ENCODE peak calls at places on chromosomes 16 and 17, in four cellular contexts. One of them, this sample, is unnamed.

GRCh38 chr17:19306160-19307111 is 56.1 kb downstream of the B9D1 start:
- DNase-seq in ovary: no peak
- DNase-seq in CD4-positive, CD25-positive, alpha-beta regulatory T cell: peak; percentile 88
- DNase-seq in cardiac muscle cell: no peak
- DNase-seq in this sample: peak; percentile 15

GRCh38 chr17:31869031-31869430 is 10.0 kb upstream of the COPRS start:
- DNase-seq in ovary: no peak
- DNase-seq in cardiac muscle cell: no peak
- DNase-seq in CD4-positive, CD25-positive, alpha-beta regulatory T cell: no peak
- DNase-seq in this sample: no peak

GRCh38 chr17:12911241-12911640 is 106.6 kb downstream of the ELAC2 start:
- DNase-seq in CD4-positive, CD25-positive, alpha-beta regulatory T cell: no peak
- DNase-seq in cardiac muscle cell: peak; percentile 74
- DNase-seq in ovary: no peak
- DNase-seq in this sample: no peak

GRCh38 chr16:85055503-85056210 is 28.1 kb downstream of the KIAA0513 start:
- DNase-seq in cardiac muscle cell: peak; percentile 72
- DNase-seq in ovary: no peak
- DNase-seq in CD4-positive, CD25-positive, alpha-beta regulatory T cell: peak; percentile 88
- DNase-seq in this sample: no peak

GRCh38 chr17:27315322-27315721 is 21.4 kb downstream of the WSB1 start:
- DNase-seq in CD4-positive, CD25-positive, alpha-beta regulatory T cell: no peak
- DNase-seq in cardiac muscle cell: peak; percentile 91
- DNase-seq in ovary: peak; percentile 85
- DNase-seq in this sample: no peak

GRCh38 chr16:69495821-69496220 is 69.9 kb upstream of the NFAT5 start:
- DNase-seq in cardiac muscle cell: no peak
- DNase-seq in ovary: no peak
- DNase-seq in CD4-positive, CD25-positive, alpha-beta regulatory T cell: no peak
- DNase-seq in this sample: no peak

GRCh38 chr17:50146927-50147640 is 3.4 kb downstream of the PPP1R9B start:
- DNase-seq in cardiac muscle cell: no peak
- DNase-seq in ovary: no peak
- DNase-seq in CD4-positive, CD25-positive, alpha-beta regulatory T cell: no peak
- DNase-seq in this sample: no peak

GRCh38 chr16:937311-937710 is 33.5 kb downstream of the LMF1 start:
- DNase-seq in cardiac muscle cell: no peak
- DNase-seq in CD4-positive, CD25-positive, alpha-beta regulatory T cell: no peak
- DNase-seq in ovary: no peak
- DNase-seq in this sample: no peak

GRCh38 chr17:64599187-64599676 is 62.9 kb downstream of the SMURF2 start:
- DNase-seq in ovary: no peak
- DNase-seq in cardiac muscle cell: no peak
- DNase-seq in CD4-positive, CD25-positive, alpha-beta regulatory T cell: peak; percentile 59
- DNase-seq in this sample: peak; percentile 35

GRCh38 chr16:24775455-24775854 is 46.0 kb downstream of the TNRC6A start:
- DNase-seq in ovary: no peak
- DNase-seq in CD4-positive, CD25-positive, alpha-beta regulatory T cell: no peak
- DNase-seq in cardiac muscle cell: peak; percentile 69
- DNase-seq in this sample: no peak

DNA sequence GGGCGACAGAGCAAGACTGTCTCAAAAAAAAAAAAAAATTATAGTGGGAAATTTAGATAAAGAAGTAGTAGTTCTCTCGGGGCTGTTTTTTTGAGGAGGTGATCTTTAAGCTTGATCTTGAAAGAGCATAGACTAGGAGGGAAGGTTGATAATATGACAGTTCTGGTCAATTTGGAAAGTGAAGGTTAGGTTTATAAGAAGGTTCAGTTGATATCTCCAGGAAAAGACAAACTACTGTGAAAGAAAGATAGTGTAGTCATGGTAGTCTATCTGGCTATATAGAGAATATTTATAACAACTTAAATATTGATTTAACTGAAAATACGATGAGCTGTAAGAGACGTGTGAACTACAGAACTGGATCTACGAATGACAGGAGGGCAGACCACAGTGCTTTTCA is 3.1 kb downstream of the ATF7IP2 start:
- DNase-seq in cardiac muscle cell: no peak
- DNase-seq in ovary: no peak
- DNase-seq in CD4-positive, CD25-positive, alpha-beta regulatory T cell: no peak
- DNase-seq in this sample: no peak
- H3K9me3 ChIP-seq in cardiac muscle cell: no peaks in the 10 kb centered on the region
- H3K9me3 ChIP-seq in ovary: no peaks in the 10 kb centered on the region
- H3K9me3 ChIP-seq in CD4-positive, CD25-positive, alpha-beta regulatory T cell: no peaks in the 10 kb centered on the region
- H3K9me3 ChIP-seq in this sample: no peaks in the 10 kb centered on the region

GRCh38 chr17:10081571-10082169 is 116.7 kb downstream of the GAS7 start:
- DNase-seq in ovary: no peak
- DNase-seq in CD4-positive, CD25-positive, alpha-beta regulatory T cell: no peak
- DNase-seq in cardiac muscle cell: no peak
- DNase-seq in this sample: no peak
- H3K9me3 ChIP-seq in ovary: no peaks in the 10 kb centered on the region
- H3K9me3 ChIP-seq in CD4-positive, CD25-positive, alpha-beta regulatory T cell: no peaks in the 10 kb centered on the region
- H3K9me3 ChIP-seq in cardiac muscle cell: no peaks in the 10 kb centered on the region
- H3K9me3 ChIP-seq in this sample: no peaks in the 10 kb centered on the region

DNA sequence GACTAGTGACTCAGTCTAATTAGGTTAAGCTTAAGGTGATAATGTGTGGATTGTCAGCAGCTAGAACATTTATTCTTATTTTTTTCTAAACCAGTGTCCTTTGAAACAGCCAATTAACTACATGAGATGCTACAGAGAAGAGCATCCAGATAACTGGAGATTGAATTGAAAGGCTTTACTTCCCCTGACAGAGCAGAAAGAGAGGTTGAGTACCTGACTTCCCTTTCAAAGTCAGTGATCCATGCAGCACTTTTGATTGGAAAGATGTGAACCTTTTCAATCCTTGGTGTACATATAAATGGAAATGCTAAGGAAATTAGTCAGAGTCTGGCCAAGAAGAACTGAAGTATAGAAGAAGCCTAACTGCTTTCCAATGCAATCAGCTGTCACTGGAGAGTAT is 653.8 kb downstream of the CDH8 start:
- DNase-seq in cardiac muscle cell: no peak
- DNase-seq in CD4-positive, CD25-positive, alpha-beta regulatory T cell: no peak
- DNase-seq in ovary: no peak
- DNase-seq in this sample: no peak
- H3K9me3 ChIP-seq in cardiac muscle cell: no peaks in the 10 kb centered on the region
- H3K9me3 ChIP-seq in CD4-positive, CD25-positive, alpha-beta regulatory T cell: peaks cover 17% of the 10 kb centered on the region
- H3K9me3 ChIP-seq in ovary: no peaks in the 10 kb centered on the region
- H3K9me3 ChIP-seq in this sample: no peaks in the 10 kb centered on the region

DNA sequence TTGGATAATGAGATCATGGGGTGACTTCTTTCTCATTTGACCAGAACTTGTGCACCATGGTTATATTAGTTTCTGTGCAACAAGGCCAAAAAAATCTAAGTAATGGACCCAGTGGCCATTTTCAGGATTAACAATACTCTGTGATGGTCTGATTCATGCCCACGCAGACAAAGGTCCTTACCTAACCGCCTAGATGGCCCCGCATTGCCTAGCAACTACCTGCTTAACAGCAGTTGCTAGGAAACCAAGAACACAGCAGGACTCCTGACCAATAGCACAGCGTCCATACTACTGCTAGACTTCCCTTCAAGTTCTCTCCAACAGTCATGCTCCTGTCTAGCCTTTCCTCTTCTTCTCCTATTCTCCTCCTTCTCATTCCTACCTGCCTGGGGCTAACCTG is 22.5 kb downstream of the MIS12 start:
- DNase-seq in ovary: no peak
- DNase-seq in cardiac muscle cell: peak; percentile 27
- DNase-seq in CD4-positive, CD25-positive, alpha-beta regulatory T cell: no peak
- DNase-seq in this sample: no peak
- H3K9me3 ChIP-seq in ovary: no peaks in the 10 kb centered on the region
- H3K9me3 ChIP-seq in cardiac muscle cell: no peaks in the 10 kb centered on the region
- H3K9me3 ChIP-seq in CD4-positive, CD25-positive, alpha-beta regulatory T cell: no peaks in the 10 kb centered on the region
- H3K9me3 ChIP-seq in this sample: no peaks in the 10 kb centered on the region

GRCh38 chr17:21296097-21297025 is 11.8 kb downstream of the MAP2K3 start:
- DNase-seq in CD4-positive, CD25-positive, alpha-beta regulatory T cell: no peak
- DNase-seq in cardiac muscle cell: no peak
- DNase-seq in ovary: no peak
- DNase-seq in this sample: no peak

GRCh38 chr17:21297026-21297520 is 12.6 kb downstream of the MAP2K3 start:
- DNase-seq in cardiac muscle cell: no peak
- DNase-seq in ovary: no peak
- DNase-seq in CD4-positive, CD25-positive, alpha-beta regulatory T cell: no peak
- DNase-seq in this sample: no peak

GRCh38 chr17:21298056-21298982 is 13.8 kb downstream of the MAP2K3 start:
- DNase-seq in cardiac muscle cell: no peak
- DNase-seq in ovary: no peak
- DNase-seq in CD4-positive, CD25-positive, alpha-beta regulatory T cell: no peak
- DNase-seq in this sample: no peak

GRCh38 chr17:21298983-21299519 is 14.5 kb downstream of the MAP2K3 start:
- DNase-seq in ovary: no peak
- DNase-seq in cardiac muscle cell: no peak
- DNase-seq in CD4-positive, CD25-positive, alpha-beta regulatory T cell: no peak
- DNase-seq in this sample: no peak

DNA sequence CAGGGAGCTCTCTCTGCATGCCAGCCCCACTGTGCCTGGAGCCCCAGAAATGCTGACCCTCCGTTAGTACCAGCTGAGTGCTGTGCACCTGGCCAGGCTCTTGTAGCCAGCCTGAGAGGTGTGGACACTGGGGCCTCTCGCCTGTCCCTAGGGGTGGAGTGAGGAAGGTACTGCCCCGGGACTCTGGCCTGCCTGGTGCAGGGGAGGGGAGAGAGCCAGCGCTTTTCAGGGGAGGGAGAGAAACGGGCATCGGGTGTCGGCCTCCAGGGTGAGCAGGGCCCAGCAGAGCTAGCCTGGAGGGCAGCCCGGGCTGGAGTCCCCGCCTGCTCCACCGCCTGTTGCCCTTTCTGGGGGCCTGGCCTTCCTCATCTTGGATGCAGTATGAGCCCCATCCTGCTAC is 13.1 kb downstream of the MAP2K3 start:
- DNase-seq in ovary: no peak
- DNase-seq in CD4-positive, CD25-positive, alpha-beta regulatory T cell: no peak
- DNase-seq in cardiac muscle cell: no peak
- DNase-seq in this sample: no peak
- H3K9me3 ChIP-seq in ovary: no peaks in the 10 kb centered on the region
- H3K9me3 ChIP-seq in CD4-positive, CD25-positive, alpha-beta regulatory T cell: no peaks in the 10 kb centered on the region
- H3K9me3 ChIP-seq in cardiac muscle cell: no peaks in the 10 kb centered on the region
- H3K9me3 ChIP-seq in this sample: no peaks in the 10 kb centered on the region

DNA sequence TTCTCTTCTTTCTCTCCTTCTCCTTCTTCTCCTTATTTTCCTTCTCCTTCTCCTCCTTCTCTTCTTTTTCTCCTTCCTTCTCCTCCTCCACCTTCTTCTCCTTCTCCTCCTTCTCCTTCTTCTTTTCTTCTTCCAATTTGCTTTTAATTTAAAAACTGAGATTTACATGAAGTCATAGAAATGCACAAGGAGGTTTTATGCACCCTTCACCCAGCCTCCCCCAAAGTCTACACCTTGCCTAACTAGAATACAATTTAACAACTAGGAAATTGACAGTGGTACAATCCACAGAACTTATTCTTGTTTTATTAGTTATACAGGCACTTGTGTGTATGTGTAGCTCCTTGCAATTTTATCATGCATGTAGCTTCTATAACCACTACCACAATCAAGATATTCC is 826.7 kb downstream of the KCNJ2 start:
- DNase-seq in cardiac muscle cell: no peak
- DNase-seq in CD4-positive, CD25-positive, alpha-beta regulatory T cell: no peak
- DNase-seq in ovary: no peak
- DNase-seq in this sample: no peak
- H3K9me3 ChIP-seq in cardiac muscle cell: no peaks in the 10 kb centered on the region
- H3K9me3 ChIP-seq in CD4-positive, CD25-positive, alpha-beta regulatory T cell: no peaks in the 10 kb centered on the region
- H3K9me3 ChIP-seq in ovary: no peaks in the 10 kb centered on the region
- H3K9me3 ChIP-seq in this sample: no peaks in the 10 kb centered on the region

GRCh38 chr16:35252356-35252936 is 1793.0 kb downstream of the TP53TG3F start:
- DNase-seq in cardiac muscle cell: peak; percentile 0
- DNase-seq in CD4-positive, CD25-positive, alpha-beta regulatory T cell: peak; percentile 1
- DNase-seq in ovary: no peak
- DNase-seq in this sample: no peak

GRCh38 chr16:35249051-35249450 is 1789.6 kb downstream of the TP53TG3F start:
- DNase-seq in cardiac muscle cell: no peak
- DNase-seq in ovary: no peak
- DNase-seq in CD4-positive, CD25-positive, alpha-beta regulatory T cell: no peak
- DNase-seq in this sample: no peak
- H3K9me3 ChIP-seq in cardiac muscle cell: peaks cover 8% of the 10 kb centered on the region
- H3K9me3 ChIP-seq in ovary: no peaks in the 10 kb centered on the region
- H3K9me3 ChIP-seq in CD4-positive, CD25-positive, alpha-beta regulatory T cell: peaks cover 5% of the 10 kb centered on the region
- H3K9me3 ChIP-seq in this sample: no peaks in the 10 kb centered on the region

DNA sequence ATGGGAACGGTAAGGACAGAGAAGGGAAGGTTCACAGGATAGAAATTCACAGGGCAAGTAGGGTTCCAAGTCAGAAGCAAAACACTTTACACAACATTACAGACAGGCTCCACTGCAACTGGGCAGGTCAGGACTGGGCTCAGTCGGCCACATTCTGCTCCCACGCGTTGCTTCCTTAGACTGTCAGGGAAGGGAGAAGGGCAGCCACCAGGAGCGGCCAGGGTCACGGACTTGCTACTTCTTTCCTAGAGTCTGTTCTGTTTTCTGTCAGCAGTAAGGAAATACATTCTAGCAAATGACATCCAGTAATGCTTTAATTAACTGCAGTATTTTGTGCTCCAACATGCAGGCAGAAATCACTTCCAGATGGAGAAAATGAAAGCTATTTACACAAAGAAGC is 160.3 kb upstream of the RPH3AL start:
- DNase-seq in ovary: peak; percentile 58
- DNase-seq in cardiac muscle cell: peak; percentile 31
- DNase-seq in CD4-positive, CD25-positive, alpha-beta regulatory T cell: peak; percentile 25
- DNase-seq in this sample: no peak
- H3K9me3 ChIP-seq in ovary: no peaks in the 10 kb centered on the region
- H3K9me3 ChIP-seq in cardiac muscle cell: no peaks in the 10 kb centered on the region
- H3K9me3 ChIP-seq in CD4-positive, CD25-positive, alpha-beta regulatory T cell: no peaks in the 10 kb centered on the region
- H3K9me3 ChIP-seq in this sample: no peaks in the 10 kb centered on the region